ENCODE peak calls at places on chromosomes 6 and 20, in eight cellular contexts. E is HFF-Myc, Y is heart left ventricle, D is right atrium auricular region, M is astrocyte of the spinal cord, J is hepatocyte, F is cardiac fibroblast, N is brain microvascular endothelial cell. B is an unnamed sample.

GRCh38 chr20:53621482-53622246 is 28.0 kb upstream of the ZNF217 start:
- DNase-seq in E (peak), Y (peak), D (peak), M (peak), J (peak), F (peak), N (no peak), B (peak)

GRCh38 chr20:45019027-45019763 is 52.9 kb downstream of the STK4 start:
- DNase-seq in E (no peak), Y (no peak), D (no peak), M (no peak), J (no peak), F (no peak), N (no peak), B (no peak)

GRCh38 chr20:4138056-4138455 is 122.7 kb upstream of the RNF24 start:
- DNase-seq in E (no peak), Y (no peak), D (no peak), M (no peak), J (no peak), F (no peak), N (no peak), B (no peak)

GRCh38 chr6:10412948-10413849 is 1.7 kb downstream of the TFAP2A start:
- DNase-seq in E (no peak), Y (no peak), D (no peak), M (no peak), J (peak), F (no peak), N (no peak), B (no peak)

GRCh38 chr20:20199338-20200160 is 147.2 kb downstream of the CFAP61 start:
- DNase-seq in E (no peak), Y (no peak), D (no peak), M (no peak), J (no peak), F (no peak), N (no peak), B (no peak)

GRCh38 chr20:16208443-16208842 is 364.8 kb downstream of the KIF16B start:
- DNase-seq in E (no peak), Y (no peak), D (no peak), M (no peak), J (no peak), F (no peak), N (no peak), B (no peak)

GRCh38 chr20:45874576-45874975 is 6.5 kb upstream of the ZSWIM1 start:
- DNase-seq in E (no peak), Y (no peak), D (no peak), M (no peak), J (no peak), F (no peak), N (no peak), B (no peak)

GRCh38 chr6:30790734-30791383 is 46.5 kb upstream of the IER3 start:
- DNase-seq in E (no peak), Y (no peak), D (no peak), M (no peak), J (no peak), F (no peak), N (no peak), B (no peak)

GRCh38 chr6:135322427-135323201 is 141.5 kb downstream of the MYB start:
- DNase-seq in E (no peak), Y (no peak), D (no peak), M (no peak), J (no peak), F (no peak), N (no peak), B (no peak)

GRCh38 chr6:113654396-113654795 is 202.7 kb upstream of the MARCKS start:
- DNase-seq in E (no peak), Y (peak), D (peak), M (peak), J (no peak), F (peak), N (peak), B (peak)

GRCh38 chr6:33313709-33314514 is at the start of gene TAPBP:
- DNase-seq in E (no peak), Y (peak), D (no peak), M (peak), J (peak), F (peak), N (peak), B (peak)

GRCh38 chr20:8853805-8854338 is 215.0 kb upstream of the PLCB4 start:
- DNase-seq in E (peak), Y (no peak), D (no peak), M (peak), J (peak), F (peak), N (peak), B (peak)

GRCh38 chr6:81362246-81362645 is 390.2 kb downstream of the TENT5A start:
- DNase-seq in E (peak), Y (no peak), D (no peak), M (peak), J (no peak), F (peak), N (peak), B (peak)

GRCh38 chr6:11632231-11632630 is 94.7 kb downstream of the TMEM170B start:
- DNase-seq in E (no peak), Y (no peak), D (no peak), M (no peak), J (peak), F (peak), N (no peak), B (no peak)

GRCh38 chr20:49737260-49737659 is 23.6 kb upstream of the B4GALT5 start:
- DNase-seq in E (no peak), Y (no peak), D (no peak), M (no peak), J (no peak), F (no peak), N (no peak), B (no peak)

GRCh38 chr6:25122622-25123237 is 156.4 kb upstream of the CARMIL1 start:
- DNase-seq in E (no peak), Y (no peak), D (no peak), M (no peak), J (no peak), F (no peak), N (no peak), B (no peak)

GRCh38 chr6:163263196-163263595 is 151.3 kb upstream of the QKI start:
- DNase-seq in E (no peak), Y (peak), D (no peak), M (peak), J (no peak), F (peak), N (peak), B (peak)

GRCh38 chr6:42507901-42508300 is 55.9 kb upstream of the UBR2 start:
- DNase-seq in E (peak), Y (no peak), D (no peak), M (no peak), J (peak), F (no peak), N (no peak), B (peak)

GRCh38 chr6:154683756-154684523 is 49.3 kb upstream of the SCAF8 start:
- DNase-seq in E (peak), Y (no peak), D (no peak), M (peak), J (no peak), F (peak), N (peak), B (peak)

GRCh38 chr6:8420031-8420588 is 15.2 kb downstream of the SLC35B3 start:
- DNase-seq in E (no peak), Y (no peak), D (no peak), M (no peak), J (no peak), F (no peak), N (no peak), B (no peak)

GRCh38 chr6:13427838-13428527 is 59.4 kb downstream of the GFOD1 start:
- DNase-seq in E (no peak), Y (no peak), D (no peak), M (no peak), J (no peak), F (no peak), N (no peak), B (no peak)

GRCh38 chr6:167893416-167893815 is 66.7 kb downstream of the AFDN start:
- DNase-seq in E (no peak), Y (no peak), D (no peak), M (peak), J (peak), F (peak), N (peak), B (peak)

GRCh38 chr20:24164360-24164759 is 175.8 kb upstream of the GGTLC1 start:
- DNase-seq in E (no peak), Y (no peak), D (no peak), M (peak), J (no peak), F (no peak), N (peak), B (peak)

GRCh38 chr6:130955755-130956154 is 107.3 kb downstream of the EPB41L2 start:
- DNase-seq in E (no peak), Y (no peak), D (no peak), M (no peak), J (no peak), F (no peak), N (no peak), B (no peak)

GRCh38 chr20:49515588-49515987 is 33.1 kb upstream of the KCNB1 start:
- DNase-seq in E (no peak), Y (no peak), D (no peak), M (no peak), J (no peak), F (no peak), N (no peak), B (no peak)

GRCh38 chr6:64062960-64063683 is 427.5 kb downstream of the PHF3 start:
- DNase-seq in E (no peak), Y (no peak), D (no peak), M (no peak), J (no peak), F (no peak), N (no peak), B (peak)

GRCh38 chr6:14499309-14499708 is 381.7 kb downstream of the CD83 start:
- DNase-seq in E (no peak), Y (no peak), D (no peak), M (no peak), J (no peak), F (no peak), N (no peak), B (no peak)

GRCh38 chr6:42021847-42022754 is 28.2 kb upstream of the TAF8 start:
- DNase-seq in E (no peak), Y (no peak), D (no peak), M (no peak), J (no peak), F (no peak), N (no peak), B (no peak)

GRCh38 chr6:53321701-53322100 is 27.0 kb downstream of the ELOVL5 start:
- DNase-seq in E (no peak), Y (no peak), D (no peak), M (no peak), J (no peak), F (no peak), N (no peak), B (no peak)

GRCh38 chr20:61257596-61257995 is 5.5 kb downstream of the CDH4 start:
- DNase-seq in E (no peak), Y (no peak), D (no peak), M (no peak), J (peak), F (no peak), N (no peak), B (no peak)

GRCh38 chr6:5248302-5249098 is 12.2 kb downstream of the LYRM4 start:
- DNase-seq in E (no peak), Y (no peak), D (no peak), M (no peak), J (no peak), F (no peak), N (no peak), B (no peak)

GRCh38 chr20:1830240-1830639 is 65.0 kb upstream of the SIRPA start:
- DNase-seq in E (peak), Y (peak), D (peak), M (peak), J (peak), F (peak), N (peak), B (peak)

GRCh38 chr6:27861861-27862260 is 50.3 kb downstream of the OR2B2 start:
- DNase-seq in E (no peak), Y (no peak), D (no peak), M (no peak), J (no peak), F (no peak), N (no peak), B (no peak)
- TF ChIP-seq CTCF in E (no peak), Y (no peak), D (no peak), M (no peak), J (no peak), F (no peak), N (no peak), B (no peak)

GRCh38 chr20:23083553-23084220 is 2.4 kb downstream of the CD93 start:
- DNase-seq in E (no peak), Y (no peak), D (no peak), M (no peak), J (no peak), F (no peak), N (no peak), B (no peak)
- H3K4me3 ChIP-seq in E (no peak), Y (peak), D (peak), M (no peak), J (no peak), F (no peak), N (no peak), B (no peak)

DNA sequence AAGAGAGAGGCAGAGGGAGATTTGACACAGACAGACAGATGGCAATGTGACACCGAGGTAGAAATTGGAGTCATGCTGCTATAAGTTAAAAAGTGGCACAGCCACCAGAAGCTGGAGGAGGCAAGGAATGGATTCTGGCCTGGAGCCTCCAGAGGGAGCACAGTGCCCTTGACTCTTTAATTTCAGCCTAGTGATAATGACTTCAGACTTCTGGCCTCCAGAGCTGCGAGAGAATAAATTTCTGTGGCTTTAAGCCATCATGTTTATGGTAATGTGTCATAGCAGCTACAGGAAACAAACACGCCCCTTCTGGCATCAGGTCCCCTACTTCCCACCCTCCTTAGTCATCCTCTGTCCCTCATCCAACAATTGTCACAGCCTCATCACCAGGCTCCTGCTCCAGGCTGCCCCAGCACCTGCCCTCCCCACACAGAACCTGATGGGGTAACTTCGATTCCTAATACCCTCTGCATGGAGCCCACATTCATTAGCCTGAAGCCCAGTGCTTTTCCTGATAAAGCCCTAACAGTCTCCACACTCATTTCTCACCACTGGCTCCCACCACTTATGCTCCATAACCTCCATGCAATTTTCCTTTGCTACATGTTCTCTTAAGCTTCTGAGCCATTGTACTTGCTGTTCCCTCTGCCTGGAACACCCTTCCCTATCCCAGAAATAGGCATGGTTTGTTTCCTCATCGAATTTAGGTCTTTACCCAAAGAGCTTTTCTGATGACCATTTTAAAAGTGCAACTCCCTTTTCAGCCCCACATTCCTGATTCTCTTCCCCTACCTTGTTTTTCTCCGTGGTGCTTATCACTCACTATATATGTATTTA is 69.7 kb upstream of the TOX2 start:
- DNase-seq in E (peak), Y (peak), D (no peak), M (peak), J (peak), F (peak), N (peak), B (peak)
- TF ChIP-seq CTCF in E (peak), Y (peak), D (peak), M (no peak), J (peak), F (peak), N (peak), B (peak)

GRCh38 chr20:40686434-40686882 is 2.6 kb downstream of the MAFB start:
- DNase-seq in E (no peak), Y (no peak), D (no peak), M (no peak), J (no peak), F (no peak), N (no peak), B (no peak)

GRCh38 chr20:40689100-40689942 is at the start of gene MAFB:
- DNase-seq in E (no peak), Y (peak), D (peak), M (peak), J (peak), F (peak), N (peak), B (peak)

GRCh38 chr20:40686893-40687292 is 2.1 kb downstream of the MAFB start:
- DNase-seq in E (no peak), Y (no peak), D (no peak), M (no peak), J (no peak), F (no peak), N (no peak), B (no peak)

GRCh38 chr20:40688129-40689099 is 622 bp downstream of the MAFB start:
- DNase-seq in E (no peak), Y (peak), D (no peak), M (no peak), J (no peak), F (no peak), N (no peak), B (no peak)

DNA sequence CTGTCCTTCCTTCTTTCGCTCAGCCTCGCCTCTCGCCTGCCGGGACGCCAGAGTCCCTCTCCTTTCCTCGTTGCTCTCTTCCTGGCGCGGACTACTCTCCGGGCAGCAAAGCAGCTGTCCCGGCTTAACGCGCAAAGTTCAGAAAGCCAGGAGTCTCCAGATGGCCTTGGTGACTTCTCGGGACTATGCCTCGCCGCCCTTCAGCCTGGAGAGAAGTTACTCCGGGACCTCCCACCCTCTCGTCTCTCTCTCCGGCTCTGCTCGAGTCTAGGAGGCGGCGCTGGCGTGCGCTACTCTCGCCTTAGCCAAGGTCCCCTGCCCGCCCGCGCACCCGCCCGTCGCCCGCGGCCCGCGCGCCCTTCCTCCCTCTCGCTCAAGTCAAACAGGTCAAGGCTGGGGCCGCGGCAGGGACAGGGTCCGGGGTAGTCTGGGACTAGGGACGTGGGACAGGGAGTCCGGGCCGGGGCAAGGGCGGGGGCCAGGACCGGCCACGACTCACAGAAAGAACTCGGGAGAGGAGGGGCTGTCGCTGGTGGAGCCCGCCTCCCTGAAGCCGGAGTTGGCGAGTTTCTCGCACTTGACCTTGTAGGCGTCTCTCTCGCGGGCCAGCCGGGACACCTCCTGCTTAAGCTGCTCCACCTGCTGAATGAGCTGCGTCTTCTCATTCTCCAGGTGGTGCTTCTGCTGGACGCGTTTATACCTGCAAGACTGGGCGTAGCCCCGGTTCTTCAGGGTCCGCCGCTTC is 1.5 kb downstream of the MAFB start:
- DNase-seq in E (no peak), Y (peak), D (peak), M (no peak), J (peak), F (peak), N (no peak), B (peak)
- H3K4me3 ChIP-seq in E (peak), Y (peak), D (peak), M (peak), J (peak), F (peak), N (peak), B (peak)

GRCh38 chr6:170553686-170554085 is 483 bp upstream of the TBP start:
- DNase-seq in E (peak), Y (peak), D (no peak), M (no peak), J (peak), F (peak), N (no peak), B (peak)

GRCh38 chr6:170555305-170555704 is 1.1 kb downstream of the TBP start:
- DNase-seq in E (no peak), Y (no peak), D (no peak), M (no peak), J (no peak), F (no peak), N (no peak), B (no peak)

GRCh38 chr6:170552765-170553685 is at the start of gene PSMB1:
- DNase-seq in E (peak), Y (peak), D (peak), M (peak), J (peak), F (peak), N (peak), B (peak)

GRCh38 chr6:170554888-170555137 is 644 bp downstream of the TBP start:
- DNase-seq in E (no peak), Y (no peak), D (no peak), M (no peak), J (no peak), F (no peak), N (no peak), B (no peak)

DNA sequence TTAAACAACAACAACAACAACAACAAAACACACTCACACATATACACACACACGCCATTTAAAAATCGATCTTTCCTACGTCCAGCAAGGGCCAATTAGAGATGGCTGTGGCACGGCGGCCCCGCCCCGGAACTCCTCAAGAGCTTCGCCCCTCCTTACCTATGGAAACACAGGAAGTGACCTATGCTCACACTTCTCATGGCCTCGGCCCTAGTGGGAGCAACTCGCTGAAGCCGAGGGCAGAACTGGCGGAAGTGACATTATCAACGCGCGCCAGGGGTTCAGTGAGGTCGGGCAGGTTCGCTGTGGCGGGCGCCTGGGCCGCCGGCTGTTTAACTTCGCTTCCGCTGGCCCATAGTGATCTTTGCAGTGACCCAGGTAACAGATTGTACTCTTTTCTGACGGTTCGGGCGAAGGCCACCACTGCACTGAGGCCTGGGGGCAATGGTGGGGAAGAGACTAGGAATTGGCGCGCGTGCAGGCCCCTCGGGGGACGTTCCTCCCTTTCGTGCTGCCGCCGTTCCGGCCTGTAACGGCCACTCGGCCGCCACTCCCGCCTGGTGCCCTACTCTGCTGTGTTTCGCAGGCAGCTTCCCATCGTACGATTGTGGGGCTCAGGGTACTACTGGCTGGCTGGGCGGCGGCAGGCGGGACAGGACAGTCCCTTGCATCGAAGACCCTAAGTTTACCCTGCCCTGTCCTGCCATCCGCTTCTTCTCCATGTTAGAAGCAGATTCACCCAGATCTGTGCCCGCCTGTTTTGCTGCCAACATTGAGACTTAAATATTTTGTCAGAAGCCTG is at the start of gene TBP:
- DNase-seq in E (peak), Y (peak), D (peak), M (peak), J (peak), F (peak), N (peak), B (peak)
- TF ChIP-seq CTCF in E (no peak), Y (no peak), D (peak), M (no peak), J (no peak), F (no peak), N (no peak), B (no peak)

GRCh38 chr6:159890802-159891201 is at the start of gene MAS1:
- DNase-seq in E (no peak), Y (no peak), D (no peak), M (no peak), J (no peak), F (no peak), N (no peak), B (no peak)

GRCh38 chr6:159892053-159892452 is 1.3 kb downstream of the MAS1 start:
- DNase-seq in E (no peak), Y (no peak), D (no peak), M (no peak), J (no peak), F (no peak), N (no peak), B (no peak)

GRCh38 chr6:159890201-159890600 is 587 bp upstream of the MAS1 start:
- DNase-seq in E (no peak), Y (no peak), D (no peak), M (no peak), J (no peak), F (no peak), N (no peak), B (no peak)

GRCh38 chr6:159894991-159895390 is 4.2 kb downstream of the MAS1 start:
- DNase-seq in E (no peak), Y (no peak), D (no peak), M (no peak), J (no peak), F (no peak), N (no peak), B (no peak)

GRCh38 chr6:159893064-159893463 is 2.3 kb downstream of the MAS1 start:
- DNase-seq in E (no peak), Y (no peak), D (no peak), M (no peak), J (no peak), F (no peak), N (no peak), B (no peak)
- H3K4me3 ChIP-seq in E (no peak), Y (no peak), D (no peak), M (no peak), J (no peak), F (no peak), N (no peak), B (no peak)

B was measured in fibroblast of pulmonary artery.